ENCODE peak calls at places on chromosomes 11 and 22, in four cellular contexts. J, Z, V and O are unnamed samples.

GRCh38 chr11:82533628-82534353 is 199.9 kb downstream of the FAM181B start:
- DNase-seq in J (no peak), V (no peak), Z (no peak), O (no peak)

GRCh38 chr22:20021196-20022181 is 579 bp downstream of the TANGO2 start:
- DNase-seq in V (peak; percentile 91), J (no peak), Z (no peak), O (no peak)

GRCh38 chr22:49080631-49081030 is 747.0 kb downstream of the BRD1 start:
- DNase-seq in Z (no peak), V (no peak), J (no peak), O (no peak)

GRCh38 chr11:5291207-5291838 is 10.4 kb downstream of the OR51B4 start:
- DNase-seq in Z (peak; percentile 35), V (peak; percentile 56), J (no peak), O (no peak)

GRCh38 chr11:17012712-17013547 is 1.3 kb downstream of the PLEKHA7 start:
- DNase-seq in Z (peak; percentile 12), V (peak; percentile 21), J (no peak), O (no peak)

GRCh38 chr22:50001388-50002231 is 11.0 kb downstream of the IL17REL start:
- DNase-seq in Z (no peak), V (no peak), J (no peak), O (no peak)

GRCh38 chr11:6012055-6012668 is 5.4 kb upstream of the OR56A4 start:
- DNase-seq in J (no peak), Z (no peak), V (no peak), O (no peak)

GRCh38 chr22:17260950-17261349 is 41.7 kb upstream of the ADA2 start:
- DNase-seq in J (no peak), V (no peak), Z (no peak), O (no peak)

GRCh38 chr22:27242917-27243589 is 558.5 kb downstream of the MN1 start:
- DNase-seq in V (no peak), Z (no peak), J (no peak), O (no peak)

GRCh38 chr11:9739108-9739507 is 75.2 kb downstream of the SWAP70 start:
- DNase-seq in V (no peak), J (no peak), Z (no peak), O (no peak)

GRCh38 chr22:27445876-27446275 is 355.7 kb downstream of the MN1 start:
- DNase-seq in V (no peak), J (no peak), Z (no peak), O (no peak)

GRCh38 chr11:76408171-76408965 is 27.2 kb downstream of the GVQW3 start:
- DNase-seq in J (no peak), V (no peak), Z (no peak), O (no peak)

GRCh38 chr22:38427465-38427864 is 27.5 kb downstream of the KCNJ4 start:
- DNase-seq in V (no peak), Z (no peak), J (no peak), O (no peak)

GRCh38 chr11:107705027-107705426 is 6.8 kb downstream of the SLN start:
- DNase-seq in J (no peak), Z (no peak), V (peak; percentile 96), O (no peak)

GRCh38 chr11:12893787-12894672 is 115.1 kb upstream of the RASSF10 start:
- DNase-seq in J (peak; percentile 2), Z (peak; percentile 15), V (peak; percentile 67), O (no peak)

GRCh38 chr22:46619830-46620501 is at the start of gene GRAMD4:
- DNase-seq in V (peak; percentile 11), Z (no peak), J (no peak), O (no peak)

GRCh38 chr11:94511932-94512781 is at the start of gene C11orf97:
- DNase-seq in V (peak; percentile 71), Z (no peak), J (peak; percentile 48), O (peak; percentile 47)

GRCh38 chr11:86477495-86478155 is 102.9 kb downstream of the CCDC81 start:
- DNase-seq in J (no peak), V (peak; percentile 59), Z (no peak), O (no peak)

GRCh38 chr22:46462726-46463371 is 74.6 kb downstream of the CELSR1 start:
- DNase-seq in V (peak; percentile 87), J (no peak), Z (peak; percentile 90), O (no peak)

GRCh38 chr22:44673406-44673805 is 28.6 kb upstream of the PRR5 start:
- DNase-seq in V (no peak), Z (no peak), J (no peak), O (no peak)

GRCh38 chr11:96105944-96106343 is 182.0 kb upstream of the MTMR2 start:
- DNase-seq in J (no peak), V (no peak), Z (no peak), O (no peak)

GRCh38 chr11:66264893-66265292 is 3.5 kb upstream of the RAB1B start:
- DNase-seq in J (no peak), Z (no peak), V (peak; percentile 25), O (no peak)

GRCh38 chr11:72745925-72746550 is 6.2 kb downstream of the ARAP1 start:
- DNase-seq in J (no peak), V (no peak), Z (no peak), O (no peak)

GRCh38 chr11:64638017-64638664 is 47.1 kb downstream of the SLC22A12 start:
- DNase-seq in Z (no peak), V (peak; percentile 18), J (no peak), O (no peak)

GRCh38 chr11:94838027-94838610 is 70.0 kb downstream of the AMOTL1 start:
- DNase-seq in J (no peak), V (no peak), Z (no peak), O (no peak)

GRCh38 chr11:63537293-63538101 is 889 bp downstream of the PLAAT4 start:
- DNase-seq in Z (no peak), V (peak; percentile 47), J (no peak), O (no peak)

GRCh38 chr11:113505541-113506375 is 30.6 kb upstream of the DRD2 start:
- DNase-seq in Z (peak; percentile 22), J (no peak), V (peak; percentile 96), O (no peak)

GRCh38 chr22:43993072-43993760 is 30.9 kb upstream of the PARVB start:
- DNase-seq in Z (peak; percentile 21), J (peak; percentile 36), V (peak; percentile 78), O (peak; percentile 52)

GRCh38 chr11:119712459-119713360 is 16.3 kb downstream of the NECTIN1 start:
- DNase-seq in J (no peak), Z (no peak), V (no peak), O (no peak)

DNA sequence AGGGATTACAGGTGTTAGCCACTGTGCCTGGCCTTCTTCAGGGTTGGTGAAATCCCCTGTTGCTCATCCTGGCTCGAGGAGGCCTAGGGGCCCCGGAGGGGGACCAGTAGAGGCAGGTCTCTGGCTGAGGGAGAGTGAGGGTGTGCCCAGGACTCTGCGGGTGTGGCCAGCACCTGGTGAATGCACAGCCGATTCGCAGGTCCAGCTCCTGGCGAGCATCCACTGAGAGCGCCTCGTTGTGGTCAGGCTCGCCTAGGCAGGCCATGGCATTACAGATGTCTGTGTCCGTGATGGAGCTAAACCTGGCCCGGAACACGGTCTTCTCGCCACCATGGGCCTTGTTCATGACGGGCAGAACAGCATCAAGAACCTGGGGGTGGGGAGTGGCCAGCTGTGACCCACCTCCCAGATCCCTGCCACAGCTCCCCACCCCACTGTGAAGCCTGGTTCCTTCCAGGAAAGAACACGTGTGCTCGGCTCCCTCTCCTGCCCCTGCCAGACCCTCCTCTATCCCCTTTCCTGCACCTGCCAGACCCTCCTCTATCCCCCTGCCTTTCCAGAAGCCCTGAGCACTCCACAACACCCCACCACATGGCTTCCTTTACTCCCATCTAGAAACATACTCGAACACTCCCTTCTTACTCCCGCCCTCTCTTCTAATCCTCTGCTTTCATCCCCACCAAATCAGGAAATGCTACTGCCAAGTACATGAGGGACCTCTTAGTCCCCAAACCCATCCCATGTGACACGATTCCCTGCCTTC is 12.4 kb downstream of the TOP3B start:
- DNase-seq in Z (no peak), V (no peak), J (no peak), O (no peak)
- H3K36me3 ChIP-seq in Z (peaks cover 58% of the 10 kb centered on the region), V (peaks cover 10% of the 10 kb centered on the region), J (peaks cover 64% of the 10 kb centered on the region), O (peaks cover 34% of the 10 kb centered on the region)

DNA sequence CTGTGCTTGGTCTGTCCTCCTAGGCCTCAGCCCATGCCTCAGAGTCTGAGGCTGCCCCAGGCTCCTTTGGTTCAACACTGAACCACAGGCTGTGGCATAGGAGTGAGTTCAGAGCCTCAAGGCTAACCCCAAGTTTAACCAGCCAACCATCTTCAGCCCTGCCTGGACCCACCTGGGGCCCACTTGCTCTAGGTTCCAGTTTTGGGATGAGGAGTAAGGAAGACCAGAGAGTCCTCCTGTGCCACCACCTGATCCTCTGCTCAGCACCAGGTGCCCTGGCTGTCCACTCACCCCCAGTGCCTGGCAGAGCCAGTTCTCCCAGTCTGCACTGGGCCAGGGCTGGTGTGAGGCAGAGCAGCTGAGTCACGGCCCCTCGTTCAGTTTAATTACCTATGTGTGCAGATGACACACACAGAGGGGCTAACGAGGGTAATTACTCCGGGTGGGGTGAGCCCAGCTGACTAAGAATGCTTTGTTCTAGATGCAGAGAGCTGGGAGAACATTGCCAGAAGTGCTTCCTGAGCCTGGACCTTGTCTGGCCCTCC is 12.0 kb upstream of the TMPRSS13 start:
- DNase-seq in Z (peak; percentile 34), V (no peak), J (no peak), O (no peak)
- H3K4me1 ChIP-seq in Z (peaks cover 5% of the 10 kb centered on the region), V (no peaks in the 10 kb centered on the region), J (peaks cover 5% of the 10 kb centered on the region), O (no peaks in the 10 kb centered on the region)

DNA sequence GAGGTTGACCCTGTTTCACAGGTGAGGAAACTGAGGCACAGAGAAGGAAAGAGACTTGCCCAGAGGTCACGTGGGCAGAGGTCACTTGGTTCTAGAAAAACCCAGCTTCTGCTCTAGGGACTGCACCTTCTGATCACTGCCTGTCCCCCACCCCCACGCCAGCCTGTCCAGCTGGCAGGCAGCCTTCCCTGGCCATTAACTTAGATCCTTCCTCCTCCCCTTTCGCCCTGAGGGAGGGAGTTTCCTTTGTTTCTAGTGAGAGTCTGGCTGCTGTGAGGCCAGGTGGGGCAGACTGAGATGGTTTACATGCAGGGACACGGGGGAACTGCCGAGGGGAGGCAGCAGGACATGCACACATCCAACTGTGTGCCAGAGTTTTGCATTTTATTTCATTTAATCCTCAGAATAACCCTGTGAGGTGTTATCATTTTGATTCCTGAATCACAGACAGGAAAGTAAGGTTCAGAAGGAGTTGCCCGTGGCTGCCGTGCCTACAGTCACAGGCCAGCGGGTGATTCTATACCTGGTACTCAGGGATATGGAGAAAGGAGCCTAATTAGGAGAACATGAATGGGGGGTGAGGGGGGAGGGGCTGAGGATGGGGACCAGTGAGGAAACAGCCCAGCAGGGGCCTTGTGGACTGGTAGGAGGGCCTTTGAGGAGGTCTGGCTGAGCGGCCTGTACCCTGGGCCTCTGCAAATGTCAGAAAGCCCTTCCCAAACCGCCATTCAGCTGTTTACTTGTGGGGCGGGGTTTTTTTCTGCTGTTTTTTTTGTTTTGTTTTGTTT is 3.4 kb downstream of the FAM83F start:
- DNase-seq in J (no peak), V (no peak), Z (no peak), O (no peak)
- H3K4me3 ChIP-seq in J (no peak overlapping the region), V (no peak overlapping the region), Z (no peak overlapping the region), O (no peak overlapping the region)

GRCh38 chr22:37241351-37242142 is 2.5 kb downstream of the RAC2 start:
- DNase-seq in J (peak; percentile 57), V (no peak), Z (no peak), O (no peak)

GRCh38 chr22:37240941-37241320 is 3.1 kb downstream of the RAC2 start:
- DNase-seq in V (no peak), J (no peak), Z (no peak), O (no peak)

GRCh38 chr22:37240240-37240940 is 3.7 kb downstream of the RAC2 start:
- DNase-seq in Z (no peak), V (no peak), J (no peak), O (no peak)

GRCh38 chr22:37237371-37238268 is 6.4 kb downstream of the RAC2 start:
- DNase-seq in V (peak; percentile 78), Z (no peak), J (no peak), O (peak; percentile 63)

GRCh38 chr22:37239336-37240239 is 4.5 kb downstream of the RAC2 start:
- DNase-seq in J (no peak), Z (no peak), V (no peak), O (peak; percentile 23)
- H3K36me3 ChIP-seq in J (peaks cover 51% of the 10 kb centered on the region), Z (no peaks in the 10 kb centered on the region), V (no peaks in the 10 kb centered on the region), O (peaks cover 29% of the 10 kb centered on the region)